ENCODE peak calls at places on chromosomes 3 and 15, in four cellular contexts. One of them, this sample, is unnamed.

GRCh38 chr3:111910806-111911205 is 51.7 kb downstream of the PHLDB2 start:
- DNase-seq in IMR-90: peak
- DNase-seq in K562: no peak
- DNase-seq in GM12878: no peak
- DNase-seq in this sample: no peak

GRCh38 chr15:28021281-28022039 is 77.7 kb downstream of the OCA2 start:
- DNase-seq in IMR-90: peak
- DNase-seq in K562: peak
- DNase-seq in GM12878: no peak
- DNase-seq in this sample: peak

GRCh38 chr15:67508367-67508766 is 12.6 kb upstream of the C15orf61 start:
- DNase-seq in GM12878: no peak
- DNase-seq in K562: no peak
- DNase-seq in IMR-90: peak
- DNase-seq in this sample: no peak

GRCh38 chr3:55185380-55185779 is 257.5 kb upstream of the LRTM1 start:
- DNase-seq in IMR-90: peak
- DNase-seq in GM12878: no peak
- DNase-seq in K562: no peak
- DNase-seq in this sample: no peak

GRCh38 chr15:64921711-64922110 is 10.0 kb downstream of the ANKDD1A start:
- DNase-seq in GM12878: no peak
- DNase-seq in K562: no peak
- DNase-seq in IMR-90: no peak
- DNase-seq in this sample: no peak

GRCh38 chr15:56930663-56931313 is 12.3 kb downstream of the TCF12 start:
- DNase-seq in GM12878: no peak
- DNase-seq in IMR-90: peak
- DNase-seq in K562: no peak
- DNase-seq in this sample: no peak

GRCh38 chr3:13452490-13453335 is 27.4 kb upstream of the HDAC11 start:
- DNase-seq in K562: peak
- DNase-seq in IMR-90: peak
- DNase-seq in GM12878: peak
- DNase-seq in this sample: peak

GRCh38 chr3:128504533-128504915 is 11.5 kb upstream of the GATA2 start:
- DNase-seq in K562: no peak
- DNase-seq in IMR-90: no peak
- DNase-seq in GM12878: no peak
- DNase-seq in this sample: no peak

GRCh38 chr3:104939196-104939595 is 427.5 kb upstream of the ALCAM start:
- DNase-seq in IMR-90: peak
- DNase-seq in GM12878: no peak
- DNase-seq in K562: no peak
- DNase-seq in this sample: no peak

GRCh38 chr15:82942691-82943090 is 9.8 kb downstream of the HOMER2 start:
- DNase-seq in K562: no peak
- DNase-seq in GM12878: no peak
- DNase-seq in IMR-90: no peak
- DNase-seq in this sample: peak
- TF ChIP-seq RCOR1 in K562: no peak
- TF ChIP-seq RCOR1 in GM12878: no peak
- TF ChIP-seq RCOR1 in IMR-90: no peak
- TF ChIP-seq RCOR1 in this sample: no peak

GRCh38 chr3:196514350-196514716 is 813 bp downstream of the SMCO1 start:
- DNase-seq in GM12878: no peak
- DNase-seq in IMR-90: no peak
- DNase-seq in K562: no peak
- DNase-seq in this sample: no peak

GRCh38 chr3:196514913-196515621 is at the start of gene SMCO1:
- DNase-seq in IMR-90: no peak
- DNase-seq in K562: peak
- DNase-seq in GM12878: no peak
- DNase-seq in this sample: no peak

GRCh38 chr3:196517142-196517808 is 2.1 kb upstream of the SMCO1 start:
- DNase-seq in IMR-90: no peak
- DNase-seq in K562: peak
- DNase-seq in GM12878: no peak
- DNase-seq in this sample: no peak

GRCh38 chr3:196517919-196518318 is 2.8 kb upstream of the SMCO1 start:
- DNase-seq in IMR-90: no peak
- DNase-seq in GM12878: no peak
- DNase-seq in K562: peak
- DNase-seq in this sample: no peak

DNA sequence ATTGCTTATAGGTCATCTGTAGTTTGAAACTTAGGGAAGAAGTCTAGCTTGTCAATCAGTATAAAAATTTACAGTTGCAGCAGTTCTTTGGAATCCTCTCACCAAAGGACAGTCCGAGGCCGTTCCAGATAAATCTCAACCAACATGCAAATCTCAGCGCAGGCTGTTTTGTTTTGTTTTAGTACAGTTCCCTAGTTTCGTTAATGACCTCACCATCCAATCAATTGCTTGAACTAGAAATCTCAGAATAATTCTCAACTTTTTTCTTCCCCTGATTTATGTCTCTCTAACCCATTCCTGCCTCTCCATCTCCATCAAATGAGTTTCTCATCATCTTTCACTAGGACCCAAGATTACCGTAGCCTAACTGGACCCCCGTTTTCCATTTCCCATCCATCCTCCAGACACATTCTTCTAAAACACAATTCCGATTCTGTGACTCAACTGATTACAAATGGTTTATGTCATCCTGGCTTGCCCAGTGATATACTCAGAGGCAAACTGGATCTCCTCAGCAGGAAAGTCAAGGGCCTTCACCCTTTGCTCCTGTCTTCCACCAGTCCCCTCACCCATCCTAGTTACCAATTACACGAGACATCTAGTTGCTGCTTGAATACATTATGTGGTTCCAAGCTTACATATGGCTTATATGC is 1.3 kb downstream of the SMCO1 start:
- DNase-seq in IMR-90: peak
- DNase-seq in GM12878: no peak
- DNase-seq in K562: no peak
- DNase-seq in this sample: no peak
- TF ChIP-seq RCOR1 in IMR-90: no peak
- TF ChIP-seq RCOR1 in GM12878: no peak
- TF ChIP-seq RCOR1 in K562: no peak
- TF ChIP-seq RCOR1 in this sample: no peak

GRCh38 chr15:90489514-90489913 is 40.2 kb upstream of the CRTC3 start:
- DNase-seq in GM12878: no peak
- DNase-seq in IMR-90: no peak
- DNase-seq in K562: no peak
- DNase-seq in this sample: no peak
- TF ChIP-seq RCOR1 in GM12878: no peak
- TF ChIP-seq RCOR1 in IMR-90: no peak
- TF ChIP-seq RCOR1 in K562: no peak
- TF ChIP-seq RCOR1 in this sample: no peak

GRCh38 chr3:120931593-120931992 is 23.6 kb downstream of the STXBP5L start:
- DNase-seq in GM12878: no peak
- DNase-seq in IMR-90: no peak
- DNase-seq in K562: no peak
- DNase-seq in this sample: no peak
- TF ChIP-seq RCOR1 in GM12878: no peak
- TF ChIP-seq RCOR1 in IMR-90: no peak
- TF ChIP-seq RCOR1 in K562: no peak
- TF ChIP-seq RCOR1 in this sample: no peak

DNA sequence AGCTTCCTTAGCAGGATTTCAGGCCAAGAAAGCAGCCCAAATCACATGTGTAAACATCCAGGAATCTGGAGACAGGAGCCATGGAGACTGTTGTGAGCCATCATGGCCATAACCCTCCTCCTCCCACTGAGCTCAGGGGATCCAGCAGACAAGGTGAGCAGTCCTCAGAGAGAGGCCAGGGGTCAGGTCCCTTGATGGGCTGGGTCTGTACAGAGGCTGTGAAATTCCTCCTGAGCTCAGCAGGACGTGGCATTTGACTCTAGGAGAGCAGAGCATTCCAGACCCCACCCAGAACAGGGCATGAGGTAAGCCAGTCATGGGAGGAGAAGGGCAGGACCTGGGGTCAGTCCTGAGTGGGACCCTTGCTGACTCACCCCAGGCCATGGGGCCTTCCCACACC is 67.0 kb upstream of the ACAN start:
- DNase-seq in GM12878: no peak
- DNase-seq in K562: no peak
- DNase-seq in IMR-90: no peak
- DNase-seq in this sample: no peak
- TF ChIP-seq RCOR1 in GM12878: no peak
- TF ChIP-seq RCOR1 in K562: no peak
- TF ChIP-seq RCOR1 in IMR-90: no peak
- TF ChIP-seq RCOR1 in this sample: no peak